ENCODE peak calls at places on chromosomes 1 and 21, in eight cellular contexts. I is heart right ventricle, G is lower leg skin, K is iPS-NIHi11, U is NAMALWA, A is left lung, E is aorta, D is neural crest cell. J is an unnamed sample.

GRCh38 chr1:15417365-15417934 is 7.8 kb downstream of the EFHD2 start:
- DNase-seq in I (peak; percentile 37), G (no peak), K (no peak), U (no peak), A (peak; percentile 69), E (peak; percentile 75), D (no peak), J (no peak)

GRCh38 chr1:18100493-18101063 is 7.0 kb upstream of the IGSF21 start:
- DNase-seq in I (peak; percentile 32), G (peak; percentile 73), K (peak; percentile 82), U (peak; percentile 77), A (no peak), E (peak; percentile 78), D (peak; percentile 71), J (peak; percentile 24)

GRCh38 chr1:202661136-202661845 is 49.0 kb downstream of the SYT2 start:
- DNase-seq in I (no peak), G (no peak), K (no peak), U (peak; percentile 22), A (no peak), E (no peak), D (no peak), J (no peak)

GRCh38 chr1:248618878-248619277 is 16.0 kb downstream of the OR2T11 start:
- DNase-seq in I (peak; percentile 45), G (no peak), K (no peak), U (peak; percentile 48), A (peak; percentile 50), E (peak; percentile 69), D (no peak), J (no peak)

GRCh38 chr1:231603598-231604275 is 22.9 kb upstream of the DISC1 start:
- DNase-seq in I (no peak), G (no peak), K (peak; percentile 60), U (peak; percentile 70), A (no peak), E (no peak), D (peak; percentile 35), J (no peak)

GRCh38 chr1:65235867-65236805 is 73.2 kb upstream of the DNAJC6 start:
- DNase-seq in I (no peak), G (no peak), K (peak; percentile 48), U (peak; percentile 76), A (no peak), E (no peak), D (no peak), J (no peak)

GRCh38 chr21:42263591-42264131 is 44.7 kb downstream of the ABCG1 start:
- DNase-seq in I (peak; percentile 34), G (peak; percentile 55), K (peak; percentile 40), U (no peak), A (peak; percentile 58), E (peak; percentile 73), D (no peak), J (peak; percentile 22)

GRCh38 chr1:210711825-210712224 is 383.1 kb downstream of the HHAT start:
- DNase-seq in I (peak; percentile 19), G (no peak), K (no peak), U (no peak), A (no peak), E (no peak), D (no peak), J (no peak)

GRCh38 chr1:70930062-70930461 is 117.6 kb downstream of the PTGER3 start:
- DNase-seq in I (no peak), G (no peak), K (no peak), U (no peak), A (no peak), E (no peak), D (no peak), J (no peak)

GRCh38 chr1:21966247-21967000 is 10.4 kb upstream of the CELA3B start:
- DNase-seq in I (no peak), G (no peak), K (no peak), U (no peak), A (no peak), E (no peak), D (no peak), J (no peak)

GRCh38 chr1:7491089-7491817 is 279.8 kb upstream of the VAMP3 start:
- DNase-seq in I (no peak), G (no peak), K (no peak), U (no peak), A (peak; percentile 50), E (no peak), D (no peak), J (peak; percentile 32)

GRCh38 chr1:184296466-184297243 is 90.2 kb upstream of the C1orf21 start:
- DNase-seq in I (peak; percentile 75), G (peak; percentile 87), K (no peak), U (no peak), A (peak; percentile 67), E (peak; percentile 94), D (no peak), J (peak; percentile 91)